ENCODE peak calls at places on chromosomes 4 and X, in nine cellular contexts. K is GM23248, G is left ventricle myocardium inferior, H is small intestine, D is breast epithelium, V is H7, I is Karpas-422, Y is IMR-90, L is pancreas. F is an unnamed sample. For H3K36me3, the result is how much of the 10 kb centered on the place peaks cover.

GRCh38 chr4:79652726-79653125 is 244.7 kb upstream of the GK2 start:
- DNase-seq in K (no peak), G (no peak), H (no peak), D (no peak), V (no peak), I (no peak), Y (no peak), L (no peak), F (no peak)

GRCh38 chrX:39899059-39899458 is 198.7 kb downstream of the BCOR start:
- DNase-seq in K (no peak), G (no peak), H (no peak), D (no peak), V (no peak), I (no peak), Y (no peak), L (peak), F (no peak)

GRCh38 chr4:170027181-170027829 is 1.1 kb upstream of the MFAP3L start:
- DNase-seq in K (peak), G (peak), H (peak), D (peak), V (peak), I (no peak), Y (peak), L (peak), F (peak)

GRCh38 chr4:77203380-77204197 is 46.6 kb downstream of the CCNG2 start:
- DNase-seq in K (peak), G (peak), H (peak), D (peak), V (peak), I (peak), Y (peak), L (no peak), F (peak)

GRCh38 chr4:149997881-149998421 is 80.3 kb upstream of the DCLK2 start:
- DNase-seq in K (peak), G (no peak), H (peak), D (no peak), V (no peak), I (no peak), Y (peak), L (no peak), F (no peak)

GRCh38 chr4:185780472-185780871 is 31.5 kb downstream of the SORBS2 start:
- DNase-seq in K (no peak), G (no peak), H (no peak), D (no peak), V (no peak), I (no peak), Y (no peak), L (no peak), F (no peak)

GRCh38 chr4:80192937-80193336 is 4.4 kb upstream of the PRDM8 start:
- DNase-seq in K (peak), G (no peak), H (no peak), D (no peak), V (no peak), I (no peak), Y (peak), L (no peak), F (no peak)

GRCh38 chr4:16591867-16592266 is 306.6 kb downstream of the LDB2 start:
- DNase-seq in K (no peak), G (peak), H (no peak), D (no peak), V (no peak), I (no peak), Y (no peak), L (no peak), F (no peak)

GRCh38 chrX:1169198-1169597 is 43.3 kb downstream of the CRLF2 start:
- DNase-seq in K (peak), G (no peak), H (no peak), D (no peak), V (no peak), I (peak), Y (no peak), L (no peak), F (no peak)

GRCh38 chr4:173482330-173482931 is 47.6 kb downstream of the HAND2 start:
- DNase-seq in K (no peak), G (no peak), H (no peak), D (no peak), V (no peak), I (no peak), Y (no peak), L (no peak), F (no peak)

GRCh38 chr4:3791910-3792542 is 25.8 kb downstream of the ADRA2C start:
- DNase-seq in K (peak), G (peak), H (peak), D (no peak), V (peak), I (peak), Y (peak), L (peak), F (no peak)

GRCh38 chr4:38509551-38509950 is 154.4 kb upstream of the KLF3 start:
- DNase-seq in K (no peak), G (no peak), H (no peak), D (no peak), V (no peak), I (no peak), Y (no peak), L (no peak), F (peak)

GRCh38 chr4:87030606-87031441 is 96.0 kb downstream of the AFF1 start:
- DNase-seq in K (peak), G (no peak), H (no peak), D (no peak), V (no peak), I (no peak), Y (peak), L (no peak), F (no peak)

GRCh38 chrX:107632291-107632690 is 4.0 kb downstream of the PRPS1 start:
- DNase-seq in K (peak), G (no peak), H (no peak), D (no peak), V (no peak), I (peak), Y (no peak), L (no peak), F (no peak)

GRCh38 chr4:119517361-119518229 is 111.0 kb downstream of the PDE5A start:
- DNase-seq in K (peak), G (no peak), H (peak), D (no peak), V (no peak), I (no peak), Y (peak), L (no peak), F (no peak)

GRCh38 chr4:137641554-137641953 is 109.3 kb upstream of the PCDH18 start:
- DNase-seq in K (peak), G (no peak), H (no peak), D (no peak), V (no peak), I (no peak), Y (no peak), L (no peak), F (no peak)

GRCh38 chr4:1711055-1711905 is 839 bp downstream of the SLBP start:
- DNase-seq in K (peak), G (peak), H (peak), D (no peak), V (no peak), I (peak), Y (peak), L (peak), F (peak)

GRCh38 chr4:185567828-185568442 is 32.6 kb upstream of the PDLIM3 start:
- DNase-seq in K (peak), G (peak), H (peak), D (peak), V (no peak), I (no peak), Y (peak), L (peak), F (no peak)

GRCh38 chrX:112840382-112841113 is at the start of gene AMOT:
- DNase-seq in K (peak), G (peak), H (peak), D (peak), V (peak), I (no peak), Y (peak), L (peak), F (peak)

GRCh38 chr4:140764785-140765392 is 8.7 kb upstream of the TBC1D9 start:
- DNase-seq in K (peak), G (no peak), H (no peak), D (no peak), V (peak), I (no peak), Y (no peak), L (no peak), F (no peak)

GRCh38 chrX:2549874-2550273 is 49.1 kb upstream of the DHRSX start:
- DNase-seq in K (no peak), G (no peak), H (peak), D (no peak), V (no peak), I (no peak), Y (no peak), L (no peak), F (no peak)

GRCh38 chr4:91065117-91065516 is 937.9 kb downstream of the CCSER1 start:
- DNase-seq in K (no peak), G (no peak), H (no peak), D (no peak), V (no peak), I (no peak), Y (no peak), L (no peak), F (no peak)

GRCh38 chr4:3285558-3286334 is 7.1 kb upstream of the RGS12 start:
- DNase-seq in K (peak), G (no peak), H (no peak), D (peak), V (peak), I (no peak), Y (peak), L (peak), F (peak)

GRCh38 chrX:81957900-81958545 is 756.1 kb downstream of the SH3BGRL start:
- DNase-seq in K (peak), G (no peak), H (peak), D (no peak), V (peak), I (peak), Y (peak), L (no peak), F (no peak)

GRCh38 chrX:20294957-20295356 is 28.2 kb upstream of the RPS6KA3 start:
- DNase-seq in K (no peak), G (no peak), H (no peak), D (no peak), V (no peak), I (no peak), Y (no peak), L (no peak), F (no peak)

GRCh38 chr4:73864365-73864764 is 4.8 kb upstream of the CXCL1 start:
- DNase-seq in K (no peak), G (no peak), H (peak), D (no peak), V (peak), I (no peak), Y (no peak), L (no peak), F (no peak)

GRCh38 chr4:103156107-103156506 is 42.0 kb downstream of the CENPE start:
- DNase-seq in K (no peak), G (no peak), H (no peak), D (no peak), V (no peak), I (no peak), Y (no peak), L (no peak), F (no peak)
- H3K36me3 ChIP-seq in K (under half), G (under half), H (under half), D (under half), V (under half), I (half or more), Y (under half), L (under half), F (under half)

GRCh38 chrX:154774622-154775021 is 12.0 kb downstream of the DKC1 start:
- DNase-seq in K (no peak), G (no peak), H (no peak), D (no peak), V (no peak), I (no peak), Y (no peak), L (no peak), F (no peak)
- H3K36me3 ChIP-seq in K (under half), G (half or more), H (under half), D (under half), V (under half), I (under half), Y (under half), L (under half), F (under half)

GRCh38 chr4:52173470-52174055 is 122.5 kb downstream of the SPATA18 start:
- DNase-seq in K (peak), G (peak), H (no peak), D (no peak), V (no peak), I (no peak), Y (no peak), L (no peak), F (no peak)

DNA sequence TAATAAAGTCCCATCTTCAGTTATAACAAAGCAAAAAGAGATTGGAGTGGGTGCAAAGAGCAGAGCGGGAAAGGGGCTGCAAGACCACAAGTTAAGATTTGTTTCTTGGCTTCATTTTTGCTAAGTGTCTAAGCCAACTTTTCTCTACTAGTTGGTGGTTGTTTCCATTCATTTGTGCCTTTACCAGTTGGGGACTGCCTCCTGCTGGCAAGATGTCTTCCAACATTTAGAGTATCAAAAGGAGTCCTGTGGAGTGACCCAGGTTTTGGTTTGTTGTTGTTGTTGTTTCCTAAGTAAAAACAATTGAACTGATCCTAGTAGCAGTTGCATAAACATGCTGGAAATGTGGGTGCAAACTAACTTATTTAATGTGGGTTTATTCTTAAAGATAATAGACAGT is 121.1 kb downstream of the SPATA18 start:
- DNase-seq in K (peak), G (no peak), H (peak), D (no peak), V (peak), I (peak), Y (no peak), L (no peak), F (no peak)
- H3K36me3 ChIP-seq in K (under half), G (under half), H (under half), D (under half), V (under half), I (under half), Y (under half), L (under half), F (under half)

DNA sequence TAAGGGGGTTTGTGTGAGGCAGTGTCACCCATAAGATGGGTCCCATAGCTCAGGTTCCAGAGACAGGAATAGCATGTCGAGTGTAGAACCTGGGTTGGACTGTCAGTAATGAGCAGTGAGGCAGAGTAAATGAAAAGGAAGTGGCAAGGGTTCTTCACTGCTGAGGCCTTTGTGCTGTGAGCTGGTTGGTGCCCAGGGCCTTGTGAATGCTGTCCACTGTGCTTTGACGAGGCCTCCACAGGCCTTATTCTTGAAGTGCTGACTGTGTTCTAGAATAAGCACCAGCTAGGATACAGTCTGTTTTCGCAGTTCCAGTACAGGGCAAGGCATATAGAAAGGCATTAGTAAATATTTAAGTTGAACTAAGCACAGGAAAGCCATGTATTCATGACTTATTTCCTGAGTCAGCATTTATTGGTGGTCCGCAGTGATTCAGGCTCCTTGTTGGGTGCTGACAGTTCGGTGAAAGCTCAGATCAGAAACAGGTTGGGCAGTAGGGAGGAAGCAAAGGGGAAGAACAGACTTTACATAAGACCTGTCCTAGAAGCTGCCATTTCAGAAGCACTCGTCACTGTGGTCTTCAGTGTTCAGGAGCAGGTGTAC is 25.6 kb upstream of the TADA2B start:
- DNase-seq in K (no peak), G (no peak), H (no peak), D (no peak), V (no peak), I (no peak), Y (no peak), L (no peak), F (no peak)
- H3K36me3 ChIP-seq in K (under half), G (half or more), H (under half), D (under half), V (under half), I (under half), Y (under half), L (under half), F (under half)

F was measured in GM06990.